ENCODE peak calls at places on chromosomes 13 and 19, in eight cellular contexts. A is heart right ventricle; J is MM.1S; I is DMS79 treated with DMSO at 0.1 percent for 48 hours; H is GM13977; N is fibroblast of mammary gland; B is stimulated activated CD8-positive, alpha-beta memory T cell treated with anti-CD3 and anti-CD28 coated beads, Interleukin-15, amount 100 ng/mL, for 4 hours; D is mesothelial cell of epicardium. L is an unnamed sample.

GRCh38 chr13:54029720-54030119 is 1001.1 kb downstream of the OLFM4 start:
- DNase-seq in A (no peak), J (no peak), I (no peak), H (no peak), N (no peak), B (no peak), D (no peak), L (no peak)

GRCh38 chr13:61128850-61129645 is 286.6 kb downstream of the PCDH20 start:
- DNase-seq in A (no peak), J (no peak), I (peak), H (no peak), N (no peak), B (no peak), D (no peak), L (no peak)

GRCh38 chr13:100984349-100984748 is 309.8 kb upstream of the TMTC4 start:
- DNase-seq in A (no peak), J (no peak), I (peak), H (no peak), N (no peak), B (no peak), D (no peak), L (no peak)

GRCh38 chr13:47929156-47929555 is 71.9 kb downstream of the SUCLA2 start:
- DNase-seq in A (no peak), J (no peak), I (no peak), H (no peak), N (peak), B (no peak), D (no peak), L (no peak)

GRCh38 chr19:50315773-50316448 is 13.3 kb downstream of the KCNC3 start:
- DNase-seq in A (no peak), J (no peak), I (peak), H (peak), N (no peak), B (no peak), D (no peak), L (no peak)

GRCh38 chr19:38500450-38500849 is 67.0 kb downstream of the RYR1 start:
- DNase-seq in A (no peak), J (no peak), I (no peak), H (no peak), N (no peak), B (no peak), D (no peak), L (no peak)

GRCh38 chr19:4217429-4218264 is 11.7 kb upstream of the EBI3 start:
- DNase-seq in A (no peak), J (no peak), I (no peak), H (no peak), N (no peak), B (no peak), D (no peak), L (no peak)

GRCh38 chr13:82878536-82878935 is 1003.7 kb downstream of the SLITRK1 start:
- DNase-seq in A (no peak), J (no peak), I (no peak), H (no peak), N (peak), B (no peak), D (no peak), L (no peak)

GRCh38 chr13:114161028-114161556 is 18.0 kb upstream of the CFAP97D2 start:
- DNase-seq in A (no peak), J (no peak), I (no peak), H (no peak), N (no peak), B (no peak), D (no peak), L (no peak)

GRCh38 chr13:40064723-40065122 is 409.3 kb downstream of the COG6 start:
- DNase-seq in A (no peak), J (no peak), I (no peak), H (no peak), N (peak), B (no peak), D (no peak), L (no peak)

GRCh38 chr13:78160793-78161192 is 242.2 kb upstream of the EDNRB start:
- DNase-seq in A (no peak), J (peak), I (no peak), H (peak), N (peak), B (no peak), D (no peak), L (no peak)

GRCh38 chr13:53250977-53251376 is 222.4 kb downstream of the OLFM4 start:
- DNase-seq in A (no peak), J (no peak), I (no peak), H (no peak), N (no peak), B (no peak), D (no peak), L (no peak)

GRCh38 chr19:4695224-4695731 is 25.1 kb upstream of the MYDGF start:
- DNase-seq in A (no peak), J (no peak), I (no peak), H (no peak), N (no peak), B (no peak), D (no peak), L (no peak)

GRCh38 chr19:47284324-47284899 is 9.7 kb downstream of the INAFM1 start:
- DNase-seq in A (peak), J (peak), I (peak), H (peak), N (peak), B (no peak), D (no peak), L (no peak)

GRCh38 chr19:29596885-29597525 is 9.1 kb upstream of the POP4 start:
- DNase-seq in A (no peak), J (no peak), I (peak), H (no peak), N (peak), B (no peak), D (no peak), L (no peak)

GRCh38 chr13:21048901-21049655 is 12.3 kb downstream of the LATS2 start:
- DNase-seq in A (no peak), J (no peak), I (no peak), H (no peak), N (no peak), B (no peak), D (no peak), L (no peak)

L was measured in activated CD8-positive, alpha-beta memory T cell treated with anti-CD3 and anti-CD28 coated beads for 1 hour.